ENCODE peak calls at places on chromosomes 16 and 17, in nine cellular contexts. S is left ventricle myocardium inferior, O is left lung, B is uterus, P is prostate gland, L is A673, Y is thyroid gland, V is cardiac muscle cell, R is AG04450. D is an unnamed sample. For H3K27me3, the result is how much of the 10 kb centered on the place peaks cover.

GRCh38 chr16:87389245-87389644 is 2.9 kb upstream of the MAP1LC3B start:
- DNase-seq in P (no peak), B (no peak), S (no peak), L (no peak), Y (no peak), O (no peak), R (no peak), V (no peak), D (no peak)

GRCh38 chr17:37848690-37849616 is 75.3 kb upstream of the TBC1D3K start:
- DNase-seq in L (peak), B (no peak), S (no peak), P (no peak), O (no peak), Y (no peak), R (peak), V (peak), D (no peak)

GRCh38 chr17:47401100-47401499 is 77.3 kb downstream of the EFCAB13 start:
- DNase-seq in B (no peak), P (no peak), R (no peak), V (no peak), O (no peak), L (no peak), Y (no peak), S (no peak), D (no peak)

GRCh38 chr17:21161498-21162393 is 35.0 kb downstream of the DHRS7B start:
- DNase-seq in L (no peak), P (no peak), B (no peak), V (peak), O (no peak), Y (no peak), S (no peak), R (no peak), D (no peak)

GRCh38 chr16:56357765-56358322 is 67.5 kb downstream of the AMFR start:
- DNase-seq in L (no peak), Y (no peak), O (no peak), V (peak), B (peak), P (no peak), R (no peak), S (peak), D (no peak)

GRCh38 chr17:57566724-57567123 is 178.4 kb downstream of the CCDC182 start:
- DNase-seq in O (no peak), L (no peak), Y (no peak), R (no peak), V (no peak), P (no peak), B (no peak), S (no peak), D (no peak)

GRCh38 chr16:4339909-4340308 is 11.2 kb downstream of the PAM16 start:
- DNase-seq in V (peak), S (peak), P (no peak), B (peak), R (peak), Y (no peak), L (peak), O (no peak), D (no peak)

GRCh38 chr17:41907633-41908539 is 10.9 kb downstream of the ACLY start:
- DNase-seq in S (no peak), Y (no peak), V (no peak), B (no peak), P (no peak), L (no peak), O (no peak), R (no peak), D (no peak)

GRCh38 chr17:72496461-72496860 is 375.6 kb downstream of the SOX9 start:
- DNase-seq in B (no peak), P (no peak), Y (no peak), O (no peak), L (no peak), S (no peak), V (no peak), R (no peak), D (no peak)

GRCh38 chr16:19882641-19883040 is 2.0 kb downstream of the GPRC5B start:
- DNase-seq in S (no peak), P (no peak), Y (no peak), V (no peak), L (no peak), B (no peak), O (no peak), R (no peak), D (no peak)

GRCh38 chr16:19885456-19886060 is 910 bp upstream of the GPRC5B start:
- DNase-seq in L (no peak), Y (no peak), S (peak), B (peak), R (no peak), O (no peak), P (no peak), V (peak), D (no peak)

GRCh38 chr16:19884611-19885455 is at the start of gene GPRC5B:
- DNase-seq in B (peak), V (peak), Y (peak), S (peak), L (peak), R (no peak), P (peak), O (no peak), D (peak)

GRCh38 chr16:19883296-19883951 is 1.2 kb downstream of the GPRC5B start:
- DNase-seq in O (no peak), P (no peak), S (peak), L (peak), V (peak), R (no peak), B (peak), Y (peak), D (no peak)

GRCh38 chr16:19884021-19884485 is 595 bp downstream of the GPRC5B start:
- DNase-seq in B (peak), P (no peak), Y (peak), S (peak), R (no peak), O (no peak), V (no peak), L (no peak), D (no peak)
- H3K27ac ChIP-seq in B (peak), P (peak), Y (no peak), S (peak), R (no peak), O (no peak), V (no peak), L (no peak), D (peak)

GRCh38 chr16:85840801-85841200 is 41.3 kb downstream of the COX4I1 start:
- DNase-seq in S (no peak), O (no peak), P (no peak), V (no peak), B (no peak), L (no peak), R (no peak), Y (no peak), D (no peak)
- H3K27me3 ChIP-seq in S (half or more), O (under half), P (under half), V (under half), B (under half), L (under half), R (half or more), Y (under half), D (under half)

GRCh38 chr17:48625502-48626201 is 506 bp downstream of the HOXB9 start:
- DNase-seq in S (no peak), L (peak), P (peak), B (no peak), R (no peak), O (no peak), V (no peak), Y (peak), D (peak)

GRCh38 chr17:48624118-48624517 is 2.0 kb downstream of the HOXB9 start:
- DNase-seq in O (no peak), P (no peak), L (no peak), B (no peak), R (no peak), Y (no peak), V (no peak), S (no peak), D (no peak)

GRCh38 chr17:48623583-48623982 is 2.6 kb downstream of the HOXB9 start:
- DNase-seq in Y (no peak), R (no peak), B (no peak), O (no peak), L (no peak), S (no peak), P (no peak), V (no peak), D (no peak)

GRCh38 chr17:48626202-48626469 is at the start of gene HOXB9:
- DNase-seq in P (no peak), Y (no peak), S (no peak), L (no peak), R (no peak), O (no peak), V (no peak), B (no peak), D (no peak)

DNA sequence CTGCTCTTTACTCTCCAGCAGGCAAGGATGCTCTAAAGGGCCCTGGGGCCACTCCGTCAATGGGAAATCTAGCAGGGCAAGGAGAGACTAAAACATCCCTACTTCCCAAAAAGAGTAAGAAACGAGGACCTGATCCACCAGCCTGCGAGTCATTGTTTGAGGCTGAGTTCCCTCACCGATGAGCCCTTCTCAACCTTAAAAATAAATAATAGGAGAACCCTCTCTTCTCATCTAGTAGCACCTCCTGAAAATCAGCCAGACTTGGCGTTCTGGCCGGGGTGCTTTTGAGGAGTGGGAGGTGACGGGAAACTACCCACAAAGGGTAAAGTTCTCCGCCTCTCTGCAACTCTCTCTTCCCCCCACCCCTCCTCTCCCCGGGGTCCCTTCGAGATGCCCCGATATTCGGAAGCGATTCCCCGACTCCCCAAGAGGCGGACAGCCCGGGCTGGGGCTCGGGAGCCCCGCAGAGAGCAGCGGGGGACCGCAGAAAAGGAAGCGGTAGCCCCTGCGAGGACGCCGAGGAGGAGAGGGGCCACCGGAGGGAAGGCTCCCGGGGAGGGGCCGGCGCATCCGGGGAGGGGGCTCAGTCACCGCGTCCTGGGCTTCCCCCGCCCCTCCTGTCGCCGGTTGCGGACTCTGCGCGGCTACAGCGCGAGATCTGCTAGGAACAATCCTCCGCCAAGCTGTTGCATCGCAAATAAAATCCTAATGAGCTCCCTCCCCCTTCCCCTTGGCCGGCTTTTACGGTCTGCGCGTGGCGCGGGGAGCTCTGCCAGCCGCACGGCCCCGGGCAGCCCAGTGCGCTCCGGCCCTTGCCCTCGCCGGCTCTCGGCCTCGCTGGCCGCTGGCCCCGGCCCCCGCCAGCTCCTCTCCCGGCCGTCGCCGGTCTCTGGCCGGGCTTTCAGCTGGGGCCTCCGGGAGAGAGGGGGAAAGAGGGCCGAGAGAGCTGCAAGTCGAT is 1.3 kb downstream of the HOXB9 start:
- DNase-seq in Y (no peak), R (no peak), L (peak), S (no peak), V (no peak), P (no peak), O (no peak), B (no peak), D (no peak)
- H3K4me3 ChIP-seq in Y (peak), R (peak), L (peak), S (peak), V (peak), P (peak), O (peak), B (no peak), D (no peak)

GRCh38 chr16:67063008-67063407 is 34.1 kb downstream of the CBFB start:
- DNase-seq in P (no peak), L (no peak), S (no peak), Y (no peak), R (no peak), B (no peak), V (no peak), O (no peak), D (no peak)
- H3K27ac ChIP-seq in P (no peak), L (no peak), S (no peak), Y (no peak), R (no peak), B (no peak), V (no peak), O (no peak), D (no peak)

GRCh38 chr16:50316848-50317630 is 50.7 kb downstream of the ADCY7 start:
- DNase-seq in L (no peak), R (no peak), O (no peak), S (no peak), Y (no peak), B (no peak), P (no peak), V (no peak), D (no peak)

GRCh38 chr16:50316102-50316847 is 49.9 kb downstream of the ADCY7 start:
- DNase-seq in L (no peak), S (no peak), P (no peak), R (no peak), Y (no peak), O (no peak), B (no peak), V (no peak), D (no peak)

GRCh38 chr16:50315346-50315997 is 49.1 kb downstream of the ADCY7 start:
- DNase-seq in Y (no peak), S (no peak), B (peak), V (no peak), O (no peak), L (no peak), P (no peak), R (no peak), D (no peak)

GRCh38 chr16:50313596-50314483 is 47.5 kb downstream of the ADCY7 start:
- DNase-seq in L (no peak), S (peak), P (no peak), B (peak), O (peak), R (no peak), V (peak), Y (peak), D (no peak)

GRCh38 chr16:50314665-50315064 is 48.3 kb downstream of the ADCY7 start:
- DNase-seq in B (no peak), S (no peak), L (no peak), Y (no peak), V (no peak), R (no peak), P (no peak), O (no peak), D (no peak)
- H3K27me3 ChIP-seq in B (under half), S (under half), L (under half), Y (under half), V (under half), R (under half), P (under half), O (under half), D (under half)

GRCh38 chr16:57527027-57527426 is 9.3 kb downstream of the CCDC102A start:
- DNase-seq in Y (no peak), O (no peak), P (no peak), V (no peak), S (no peak), L (no peak), R (no peak), B (no peak), D (no peak)
- H3K4me3 ChIP-seq in Y (no peak), O (no peak), P (no peak), V (no peak), S (no peak), L (no peak), R (no peak), B (no peak), D (no peak)

GRCh38 chr17:69761767-69762321 is 313.2 kb upstream of the KCNJ16 start:
- DNase-seq in Y (no peak), S (no peak), L (no peak), R (peak), V (peak), O (no peak), P (no peak), B (no peak), D (no peak)
- H3K27ac ChIP-seq in Y (no peak), S (no peak), L (no peak), R (peak), V (no peak), O (no peak), P (no peak), B (no peak), D (no peak)

D was measured in naive thymus-derived CD4-positive, alpha-beta T cell.